ENCODE peak calls at places on chromosome 3, in five cellular contexts. C is sigmoid colon, X is breast epithelium, D is esophagus muscularis mucosa, P is transverse colon. R is an unnamed sample.
A peak's percentile ranks its signal among the peaks of the same experiment; 100 is the strongest.

GRCh38 chr3:192802957-192803899 is 75.9 kb upstream of the FGF12 start:
- DNase-seq in C (no peak), X (no peak), D (no peak), P (no peak), R (no peak)

GRCh38 chr3:54322354-54322753 is 200.0 kb downstream of the CACNA2D3 start:
- DNase-seq in C (no peak), X (no peak), D (no peak), P (peak; percentile 75), R (peak; percentile 5)

GRCh38 chr3:33438871-33439270 is 1.3 kb downstream of the UBP1 start:
- DNase-seq in C (no peak), X (no peak), D (no peak), P (no peak), R (no peak)

GRCh38 chr3:194333212-194333980 is 17.7 kb downstream of the CPN2 start:
- DNase-seq in C (peak; percentile 90), X (peak; percentile 91), D (peak; percentile 96), P (peak; percentile 89), R (peak; percentile 85)

GRCh38 chr3:48120223-48120622 is 68.0 kb downstream of the CDC25A start:
- DNase-seq in C (no peak), X (no peak), D (no peak), P (no peak), R (no peak)

GRCh38 chr3:52221563-52222318 is 3.7 kb downstream of the TLR9 start:
- DNase-seq in C (no peak), X (peak; percentile 51), D (no peak), P (no peak), R (no peak)

GRCh38 chr3:196501316-196502064 is 2.1 kb downstream of the RNF168 start:
- DNase-seq in C (no peak), X (no peak), D (no peak), P (peak; percentile 12), R (no peak)

GRCh38 chr3:138845771-138846173 is 11.0 kb upstream of the PIK3CB start:
- DNase-seq in C (no peak), X (no peak), D (no peak), P (no peak), R (no peak)

GRCh38 chr3:157093096-157093495 is 66.9 kb downstream of the CCNL1 start:
- DNase-seq in C (no peak), X (no peak), D (no peak), P (no peak), R (no peak)

GRCh38 chr3:197516517-197516889 is 39.3 kb downstream of the BDH1 start:
- DNase-seq in C (no peak), X (no peak), D (no peak), P (no peak), R (no peak)

GRCh38 chr3:47568901-47569300 is 9.8 kb downstream of the CSPG5 start:
- DNase-seq in C (no peak), X (no peak), D (no peak), P (no peak), R (no peak)

GRCh38 chr3:12686096-12686495 is 22.2 kb upstream of the RAF1 start:
- DNase-seq in C (no peak), X (no peak), D (no peak), P (no peak), R (no peak)

GRCh38 chr3:172647823-172648222 is 63.0 kb downstream of the NCEH1 start:
- DNase-seq in C (no peak), X (no peak), D (peak; percentile 7), P (no peak), R (peak; percentile 84)

GRCh38 chr3:105493305-105493892 is 126.7 kb downstream of the ALCAM start:
- DNase-seq in C (no peak), X (no peak), D (no peak), P (no peak), R (no peak)

GRCh38 chr3:185332026-185332735 is 30.8 kb upstream of the MAP3K13 start:
- DNase-seq in C (no peak), X (no peak), D (no peak), P (no peak), R (no peak)

GRCh38 chr3:134601539-134602439 is 49.0 kb downstream of the KY start:
- DNase-seq in C (no peak), X (no peak), D (peak; percentile 84), P (no peak), R (no peak)

GRCh38 chr3:71513081-71513480 is 70.4 kb downstream of the FOXP1 start:
- DNase-seq in C (no peak), X (no peak), D (no peak), P (no peak), R (no peak)

GRCh38 chr3:71511037-71511436 is 72.5 kb downstream of the FOXP1 start:
- DNase-seq in C (no peak), X (no peak), D (no peak), P (no peak), R (no peak)

GRCh38 chr3:71512544-71512943 is 71.0 kb downstream of the FOXP1 start:
- DNase-seq in C (no peak), X (no peak), D (no peak), P (no peak), R (no peak)

GRCh38 chr3:71511446-71511845 is 72.1 kb downstream of the FOXP1 start:
- DNase-seq in C (no peak), X (no peak), D (no peak), P (no peak), R (no peak)

GRCh38 chr3:71512000-71512399 is 71.5 kb downstream of the FOXP1 start:
- DNase-seq in C (no peak), X (no peak), D (no peak), P (peak; percentile 16), R (no peak)
- TF ChIP-seq CTCF in C (no peak), X (no peak), D (no peak), P (peak; percentile 38), R (no peak)

DNA sequence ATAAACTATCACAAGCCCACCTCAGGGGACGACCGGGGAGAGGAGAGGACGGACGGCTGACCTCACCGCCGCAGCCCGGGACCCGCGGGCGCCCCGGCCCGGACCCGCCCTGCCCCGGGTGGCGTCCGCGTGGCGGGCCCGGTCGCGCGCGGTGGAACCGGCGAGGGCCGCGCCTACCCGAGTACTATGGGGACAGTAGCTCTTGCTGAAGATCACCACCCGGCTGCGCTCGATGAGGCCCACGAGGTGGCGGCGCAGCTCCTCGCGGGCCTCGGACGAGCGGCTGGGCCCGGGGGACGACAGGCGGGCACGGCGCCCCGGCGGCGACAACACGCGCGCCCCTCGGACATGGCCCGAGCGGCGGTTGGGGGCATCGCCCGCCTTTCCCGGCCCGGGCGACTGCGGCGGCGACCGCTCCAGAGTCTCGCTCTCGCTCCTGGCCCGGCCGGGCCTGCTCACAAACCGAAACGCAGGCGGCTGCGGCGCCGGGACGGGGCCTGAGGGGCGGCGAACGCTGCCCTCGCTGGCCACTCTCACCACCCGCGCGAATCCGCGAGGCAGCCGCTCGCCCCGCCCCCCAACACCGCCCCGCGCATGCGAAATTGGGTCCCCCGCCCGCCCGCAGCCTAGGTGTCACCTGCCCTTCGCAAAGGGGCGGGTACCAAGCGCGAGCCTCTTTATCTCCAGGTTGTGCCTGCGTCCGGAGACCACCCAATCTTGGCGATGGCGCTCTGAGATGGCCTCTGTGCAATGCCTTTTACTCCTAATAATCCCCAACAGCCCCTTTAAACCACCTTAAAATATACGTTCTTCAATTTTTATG is at the start of gene TXNRD3:
- DNase-seq in C (peak; percentile 86), X (peak; percentile 81), D (peak; percentile 93), P (peak; percentile 87), R (peak; percentile 78)
- TF ChIP-seq POLR2A in C (no peak), X (no peak), D (no peak), P (peak; percentile 52), R (peak; percentile 75)

GRCh38 chr3:188901126-188901525 is 270.6 kb upstream of the TPRG1 start:
- DNase-seq in C (no peak), X (no peak), D (peak; percentile 50), P (no peak), R (no peak)

GRCh38 chr3:188899887-188900286 is 271.9 kb upstream of the TPRG1 start:
- DNase-seq in C (no peak), X (no peak), D (no peak), P (no peak), R (no peak)

GRCh38 chr3:188904670-188905069 is 267.1 kb upstream of the TPRG1 start:
- DNase-seq in C (no peak), X (no peak), D (no peak), P (no peak), R (no peak)

GRCh38 chr3:188901671-188902331 is 270.0 kb upstream of the TPRG1 start:
- DNase-seq in C (no peak), X (no peak), D (peak; percentile 29), P (no peak), R (no peak)

DNA sequence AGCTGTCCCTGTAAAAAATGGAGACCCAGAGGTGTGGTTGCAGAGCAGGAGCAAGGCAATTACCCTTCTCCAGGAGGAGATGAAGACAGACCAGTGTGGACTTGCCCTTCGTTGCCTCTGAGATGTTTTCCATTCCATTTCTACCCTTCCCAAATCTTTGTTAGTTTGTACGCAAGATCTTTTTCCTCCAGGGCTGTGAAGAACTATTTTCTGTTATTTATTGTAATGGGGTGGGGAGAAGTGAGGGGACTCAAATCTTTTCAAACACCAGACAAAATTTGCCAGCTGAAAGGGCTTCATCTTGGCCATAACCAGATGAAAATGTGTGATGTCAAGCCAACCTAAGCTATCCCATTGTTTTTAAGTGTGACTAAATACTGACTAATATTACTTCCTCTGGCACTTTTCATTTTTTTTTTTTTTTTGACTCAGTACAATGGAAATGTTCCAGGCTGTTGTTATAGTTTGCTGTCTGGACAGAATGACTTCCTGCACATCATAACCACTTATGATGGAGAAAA is 271.3 kb upstream of the TPRG1 start:
- DNase-seq in C (no peak), X (no peak), D (no peak), P (no peak), R (peak; percentile 12)
- TF ChIP-seq POLR2AphosphoS5 in C (no peak), X (no peak), D (no peak), P (no peak), R (peak; percentile 13)

DNA sequence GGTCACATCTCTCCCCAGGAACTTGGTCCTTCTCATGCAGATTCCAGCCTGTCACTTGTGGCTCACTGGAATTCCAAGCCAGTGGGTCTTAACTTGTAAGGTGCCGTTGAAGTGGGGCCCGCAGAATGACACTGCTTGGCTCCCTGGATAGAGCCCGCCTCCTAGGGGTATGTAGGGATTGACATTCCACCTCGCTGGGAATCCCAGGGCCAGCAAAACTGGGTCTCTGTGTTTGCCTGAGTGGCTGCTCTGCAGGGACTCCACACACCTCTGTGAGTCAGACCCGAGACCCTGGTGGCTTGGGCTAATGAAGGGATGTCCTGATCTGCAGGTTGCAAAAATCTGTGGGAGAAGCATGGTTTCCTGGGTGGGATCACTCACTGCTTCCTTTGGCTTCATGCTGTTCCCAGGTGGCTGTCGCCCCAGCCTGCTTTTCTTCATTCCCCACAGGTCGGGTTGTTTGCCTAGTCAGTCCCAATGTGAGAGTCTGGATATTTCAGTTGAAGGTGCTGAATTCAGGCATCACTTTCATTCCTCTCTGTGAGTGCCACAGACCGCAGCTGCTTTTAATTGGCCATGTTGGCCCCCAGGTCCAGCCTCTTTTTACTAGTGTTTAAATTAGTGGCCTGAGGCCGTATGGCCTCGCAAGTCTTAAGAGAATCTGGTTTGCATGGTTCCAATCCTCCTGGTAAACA is 156.0 kb upstream of the TRIM42 start:
- DNase-seq in C (no peak), X (no peak), D (peak; percentile 62), P (no peak), R (no peak)
- TF ChIP-seq CTCF in C (no peak), X (no peak), D (no peak), P (no peak), R (no peak)

GRCh38 chr3:122382888-122383666 is at the start of gene MIX23:
- DNase-seq in C (peak; percentile 91), X (peak; percentile 85), D (peak; percentile 96), P (peak; percentile 89), R (peak; percentile 80)
- TF ChIP-seq POLR2A in C (peak; percentile 34), X (no peak), D (no peak), P (peak; percentile 44), R (peak; percentile 37)

R was measured in prostate gland.